ENCODE peak calls at places on chromosome 15, in five cellular contexts. A, Q, W, H and C are unnamed samples. For H3K36me3, the result is how much of the 10 kb centered on the place peaks cover.

GRCh38 chr15:42891569-42891968 is 29.0 kb downstream of the TTBK2 start:
- DNase-seq in A (peak), H (no peak), Q (peak), W (no peak), C (no peak)

GRCh38 chr15:39499151-39499550 is 81.7 kb upstream of the THBS1 start:
- DNase-seq in H (no peak), Q (peak), W (no peak), A (no peak), C (no peak)

GRCh38 chr15:101062471-101063171 is 143.5 kb downstream of the LRRK1 start:
- DNase-seq in Q (no peak), A (no peak), W (peak), H (no peak), C (peak)

GRCh38 chr15:40329804-40330203 is 6.3 kb downstream of the INAFM2 start:
- DNase-seq in Q (no peak), H (no peak), W (no peak), A (peak), C (no peak)

GRCh38 chr15:70669966-70670658 is 93.2 kb downstream of the UACA start:
- DNase-seq in Q (no peak), H (no peak), W (peak), A (peak), C (no peak)

GRCh38 chr15:85356276-85356675 is 24.1 kb upstream of the AKAP13 start:
- DNase-seq in W (no peak), Q (no peak), H (no peak), A (no peak), C (no peak)

GRCh38 chr15:63928185-63928852 is 94.6 kb upstream of the HERC1 start:
- DNase-seq in H (no peak), Q (no peak), A (no peak), W (no peak), C (no peak)

GRCh38 chr15:73389539-73389938 is 20.8 kb upstream of the HCN4 start:
- DNase-seq in H (no peak), W (no peak), Q (no peak), A (no peak), C (peak)

DNA sequence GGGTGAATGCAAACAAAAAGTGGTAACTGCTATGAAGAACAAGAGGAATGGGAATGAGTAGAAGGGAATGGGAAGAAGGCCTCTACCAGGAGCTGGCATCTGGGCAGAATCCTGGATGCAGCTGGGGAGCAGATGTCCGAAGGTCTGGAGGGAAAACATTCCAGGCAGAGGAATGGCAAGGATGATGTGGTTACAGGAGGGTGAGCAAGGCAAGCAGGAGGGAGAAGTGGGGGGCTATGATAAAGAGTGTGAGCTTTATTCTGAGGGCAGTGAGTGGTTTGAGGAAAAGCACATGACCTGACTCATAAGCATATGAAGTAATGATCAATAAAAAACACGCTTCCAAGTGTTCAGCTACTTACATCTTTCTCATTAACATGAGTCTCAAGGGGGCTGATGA is 17.1 kb downstream of the SKIC8 start:
- DNase-seq in W (no peak), H (no peak), Q (peak), A (no peak), C (no peak)
- H3K36me3 ChIP-seq in W (half or more), H (half or more), Q (under half), A (under half), C (under half)

DNA sequence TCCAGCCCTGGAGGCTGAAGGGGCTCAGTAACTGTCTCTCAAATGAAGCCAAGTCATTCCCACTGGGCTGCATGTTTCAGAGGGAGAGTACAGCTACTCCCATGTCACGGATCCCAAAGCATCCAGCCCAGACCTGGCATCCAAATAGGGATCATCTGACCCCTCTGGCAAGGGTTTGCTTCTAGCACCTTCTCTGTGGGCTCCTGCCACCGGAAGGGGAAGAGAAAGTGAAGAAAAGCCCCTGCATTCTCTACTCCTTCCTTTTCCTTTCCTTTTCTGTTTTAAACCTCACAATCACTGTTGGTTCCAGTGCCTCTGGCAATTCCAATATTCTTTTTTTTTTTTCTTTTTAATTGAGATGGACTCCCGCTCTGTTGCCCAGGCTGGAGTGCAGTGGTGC is 64.5 kb upstream of the CTSH start:
- DNase-seq in H (no peak), Q (no peak), W (no peak), A (no peak), C (no peak)
- H3K36me3 ChIP-seq in H (under half), Q (under half), W (under half), A (under half), C (under half)

GRCh38 chr15:88631464-88632028 is 7.3 kb upstream of the ISG20 start:
- DNase-seq in H (no peak), W (no peak), A (no peak), Q (no peak), C (no peak)
- H3K36me3 ChIP-seq in H (under half), W (half or more), A (under half), Q (half or more), C (half or more)

DNA sequence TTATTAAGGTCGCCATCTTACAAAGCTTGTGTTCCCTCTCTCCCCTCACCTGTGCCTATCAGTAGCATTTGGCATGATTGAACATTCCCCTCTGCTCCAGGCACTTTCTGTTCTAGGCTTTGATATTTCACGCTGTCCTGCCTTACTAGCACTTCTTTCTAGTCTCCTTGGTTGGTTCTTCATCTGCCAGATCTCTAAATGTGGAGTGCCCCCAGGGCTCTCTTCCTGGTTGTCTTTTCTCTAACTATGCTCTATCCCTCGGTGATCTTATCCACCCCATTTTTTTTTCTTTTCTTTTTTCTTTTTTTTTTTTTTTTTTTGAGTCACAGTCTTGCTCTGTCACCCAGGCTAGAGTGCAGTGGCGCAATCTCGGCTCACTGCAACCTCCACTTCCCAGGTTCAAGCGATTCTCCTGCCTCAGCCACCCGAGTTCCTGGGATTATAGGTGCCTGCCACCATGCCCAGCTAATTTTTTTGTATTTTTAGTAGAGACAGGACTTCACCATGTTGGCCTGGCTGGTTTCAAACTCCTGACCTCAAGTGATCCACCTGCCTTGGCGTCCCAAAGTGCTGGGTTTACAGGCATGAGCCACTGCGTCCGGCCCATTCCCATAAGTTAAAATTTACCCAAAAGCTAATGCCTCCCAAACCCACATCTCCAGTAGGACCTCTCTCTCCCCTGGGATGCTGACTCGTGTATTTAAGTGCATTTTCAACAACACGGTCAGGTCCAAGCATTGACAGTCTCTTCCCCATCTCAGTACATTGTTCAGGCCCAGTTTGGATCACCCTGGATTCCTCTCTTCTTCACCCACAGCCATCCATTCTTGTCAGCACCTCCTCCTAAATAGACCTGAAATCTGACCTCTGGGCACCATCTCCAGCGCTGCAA is 5.2 kb downstream of the NUSAP1 start:
- DNase-seq in A (no peak), Q (no peak), W (no peak), H (peak), C (no peak)
- H3K36me3 ChIP-seq in A (under half), Q (under half), W (under half), H (under half), C (under half)

DNA sequence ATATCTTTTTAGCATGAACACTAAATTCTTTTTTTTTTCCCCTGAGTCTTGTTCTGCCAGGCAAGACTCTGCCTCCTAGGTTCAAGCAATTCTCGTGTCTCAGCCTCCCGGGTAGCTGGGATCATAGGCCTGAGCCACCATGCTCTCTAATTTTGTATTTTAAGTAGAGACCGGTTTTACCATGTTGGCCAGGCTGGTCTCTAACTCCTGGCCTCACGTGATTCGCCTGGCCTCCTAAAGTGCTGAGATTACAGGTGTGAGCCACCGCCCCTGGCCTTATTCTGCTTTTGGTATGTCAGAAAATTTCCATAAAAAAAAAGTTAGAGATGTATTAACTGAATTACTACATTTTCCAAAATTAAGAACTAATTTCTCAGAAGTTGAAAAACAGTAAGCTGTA is 14.3 kb downstream of the RAB11A start:
- DNase-seq in Q (no peak), A (no peak), W (no peak), H (no peak), C (no peak)
- H3K36me3 ChIP-seq in Q (under half), A (half or more), W (half or more), H (half or more), C (under half)

DNA sequence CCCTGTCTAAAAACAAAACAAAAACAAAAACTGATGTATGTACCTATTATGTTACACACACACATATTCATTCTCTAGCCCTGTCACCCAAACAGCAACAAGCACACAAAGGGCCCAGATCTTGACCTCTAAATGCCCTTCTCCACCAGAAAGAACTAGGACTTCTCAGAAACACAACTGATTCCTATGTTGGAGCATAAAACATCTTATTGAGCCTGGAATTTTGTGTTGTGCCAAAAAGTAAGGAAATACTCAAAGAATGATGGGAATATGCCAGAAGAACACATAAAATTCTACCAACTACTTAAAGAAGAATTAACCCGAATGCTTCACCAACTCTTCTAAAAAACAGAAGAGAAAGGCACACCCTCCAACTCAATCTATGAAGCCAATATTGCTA is 66.7 kb upstream of the OCA2 start:
- DNase-seq in A (no peak), Q (no peak), W (no peak), H (no peak), C (no peak)
- H3K36me3 ChIP-seq in A (half or more), Q (under half), W (half or more), H (half or more), C (under half)

GRCh38 chr15:68302729-68303128 is 25.2 kb downstream of the FEM1B start:
- DNase-seq in Q (no peak), W (no peak), A (no peak), H (no peak), C (no peak)
- H3K36me3 ChIP-seq in Q (under half), W (under half), A (under half), H (under half), C (under half)